ENCODE peak calls at places on chromosomes 4 and X, in eight cellular contexts. U, A, R, K, I, B, Y and Z are unnamed samples.

GRCh38 chrX:317424-318067 is 1.1 kb downstream of the GTPBP6 start:
- DNase-seq in U (no peak), A (no peak), R (no peak), K (no peak), I (no peak), B (no peak), Y (no peak), Z (no peak)

GRCh38 chrX:111687305-111687704 is 6.3 kb downstream of the ALG13 start:
- DNase-seq in U (no peak), A (no peak), R (no peak), K (no peak), I (no peak), B (no peak), Y (no peak), Z (no peak)

GRCh38 chrX:100663651-100664050 is 19.7 kb downstream of the SRPX2 start:
- DNase-seq in U (no peak), A (no peak), R (no peak), K (no peak), I (no peak), B (no peak), Y (no peak), Z (no peak)

GRCh38 chr4:7960790-7961655 is 21.4 kb upstream of the AFAP1 start:
- DNase-seq in U (peak; percentile 76), A (no peak), R (no peak), K (no peak), I (peak; percentile 86), B (peak; percentile 34), Y (no peak), Z (no peak)

GRCh38 chr4:84782517-84782916 is 184.0 kb downstream of the WDFY3 start:
- DNase-seq in U (no peak), A (no peak), R (no peak), K (no peak), I (no peak), B (no peak), Y (no peak), Z (no peak)

GRCh38 chr4:149345424-149345823 is 470.2 kb downstream of the IQCM start:
- DNase-seq in U (no peak), A (no peak), R (no peak), K (no peak), I (no peak), B (no peak), Y (no peak), Z (no peak)

GRCh38 chrX:132957211-132958085 is 981 bp downstream of the HS6ST2 start:
- DNase-seq in U (peak; percentile 31), A (no peak), R (no peak), K (peak; percentile 56), I (peak; percentile 3), B (peak; percentile 54), Y (no peak), Z (peak; percentile 42)

GRCh38 chrX:20309796-20310195 is 43.1 kb upstream of the RPS6KA3 start:
- DNase-seq in U (peak; percentile 23), A (no peak), R (no peak), K (no peak), I (no peak), B (no peak), Y (no peak), Z (no peak)

GRCh38 chrX:69109036-69109663 is 56.1 kb downstream of the PJA1 start:
- DNase-seq in U (no peak), A (no peak), R (no peak), K (no peak), I (no peak), B (no peak), Y (no peak), Z (no peak)

GRCh38 chr4:141565379-141566089 is 70.8 kb upstream of the IL15 start:
- DNase-seq in U (no peak), A (no peak), R (no peak), K (no peak), I (no peak), B (no peak), Y (no peak), Z (no peak)